ENCODE peak calls at places on chromosome 22, in four cellular contexts. One of them, this sample, is unnamed.

GRCh38 chr22:39576027-39576426 is 5.5 kb downstream of the CACNA1I start:
- DNase-seq in GM23338: no peak
- DNase-seq in adrenal gland: no peak
- DNase-seq in uterus: no peak
- DNase-seq in this sample: no peak

GRCh38 chr22:40855960-40856512 is 403 bp downstream of the ST13 start:
- DNase-seq in GM23338: peak; percentile 67
- DNase-seq in adrenal gland: peak; percentile 45
- DNase-seq in uterus: no peak
- DNase-seq in this sample: no peak

GRCh38 chr22:43988960-43989359 is 33.7 kb downstream of the SAMM50 start:
- DNase-seq in GM23338: no peak
- DNase-seq in adrenal gland: no peak
- DNase-seq in uterus: no peak
- DNase-seq in this sample: no peak

GRCh38 chr22:20464096-20464614 is 26.5 kb upstream of the SCARF2 start:
- DNase-seq in GM23338: no peak
- DNase-seq in adrenal gland: no peak
- DNase-seq in uterus: no peak
- DNase-seq in this sample: no peak

GRCh38 chr22:22721681-22722309 is 77.4 kb downstream of the GGTLC2 start:
- DNase-seq in GM23338: no peak
- DNase-seq in adrenal gland: no peak
- DNase-seq in uterus: no peak
- DNase-seq in this sample: no peak

GRCh38 chr22:22887621-22888503 is at the start of gene IGLL5:
- DNase-seq in GM23338: no peak
- DNase-seq in adrenal gland: no peak
- DNase-seq in uterus: no peak
- DNase-seq in this sample: no peak

GRCh38 chr22:24566899-24567511 is 11.2 kb downstream of the SNRPD3 start:
- DNase-seq in GM23338: no peak
- DNase-seq in adrenal gland: no peak
- DNase-seq in uterus: no peak
- DNase-seq in this sample: no peak

GRCh38 chr22:31344369-31345330 is 1.5 kb downstream of the PATZ1 start:
- DNase-seq in GM23338: peak; percentile 25
- DNase-seq in adrenal gland: peak; percentile 55
- DNase-seq in uterus: peak; percentile 50
- DNase-seq in this sample: no peak

GRCh38 chr22:31449521-31449920 is 40.1 kb downstream of the EIF4ENIF1 start:
- DNase-seq in GM23338: no peak
- DNase-seq in adrenal gland: no peak
- DNase-seq in uterus: no peak
- DNase-seq in this sample: no peak

GRCh38 chr22:22463855-22464540 is 44.5 kb downstream of the ZNF280B start:
- DNase-seq in GM23338: peak; percentile 90
- DNase-seq in adrenal gland: peak; percentile 76
- DNase-seq in uterus: no peak
- DNase-seq in this sample: no peak

GRCh38 chr22:46620588-46621242 is 529 bp downstream of the GRAMD4 start:
- DNase-seq in GM23338: peak; percentile 0
- DNase-seq in adrenal gland: no peak
- DNase-seq in uterus: no peak
- DNase-seq in this sample: no peak

GRCh38 chr22:48960576-48960975 is 867.1 kb downstream of the BRD1 start:
- DNase-seq in GM23338: no peak
- DNase-seq in adrenal gland: peak; percentile 11
- DNase-seq in uterus: peak; percentile 5
- DNase-seq in this sample: no peak

GRCh38 chr22:35301370-35301874 is 1.7 kb downstream of the TOM1 start:
- DNase-seq in GM23338: peak; percentile 31
- DNase-seq in adrenal gland: peak; percentile 83
- DNase-seq in uterus: peak; percentile 61
- DNase-seq in this sample: no peak

GRCh38 chr22:22161924-22162851 is 82.4 kb upstream of the VPREB1 start:
- DNase-seq in GM23338: no peak
- DNase-seq in adrenal gland: no peak
- DNase-seq in uterus: no peak
- DNase-seq in this sample: no peak

GRCh38 chr22:50002791-50003190 is 9.8 kb downstream of the IL17REL start:
- DNase-seq in GM23338: no peak
- DNase-seq in adrenal gland: no peak
- DNase-seq in uterus: no peak
- DNase-seq in this sample: no peak

GRCh38 chr22:30932661-30933060 is 35.9 kb downstream of the MORC2 start:
- DNase-seq in GM23338: no peak
- DNase-seq in adrenal gland: no peak
- DNase-seq in uterus: no peak
- DNase-seq in this sample: no peak

GRCh38 chr22:21726650-21727049 is 8.9 kb downstream of the YPEL1 start:
- DNase-seq in GM23338: peak; percentile 87
- DNase-seq in adrenal gland: no peak
- DNase-seq in uterus: no peak
- DNase-seq in this sample: no peak

GRCh38 chr22:43535741-43536140 is 123.9 kb downstream of the MPPED1 start:
- DNase-seq in GM23338: no peak
- DNase-seq in adrenal gland: no peak
- DNase-seq in uterus: no peak
- DNase-seq in this sample: no peak

GRCh38 chr22:25366408-25366807 is 147.0 kb downstream of the CRYBB2 start:
- DNase-seq in GM23338: peak; percentile 43
- DNase-seq in adrenal gland: no peak
- DNase-seq in uterus: no peak
- DNase-seq in this sample: no peak

GRCh38 chr22:41862530-41863266 is 29.8 kb downstream of the SREBF2 start:
- DNase-seq in GM23338: no peak
- DNase-seq in adrenal gland: no peak
- DNase-seq in uterus: no peak
- DNase-seq in this sample: no peak

GRCh38 chr22:31436132-31436531 is 36.7 kb downstream of the DRG1 start:
- DNase-seq in GM23338: no peak
- DNase-seq in adrenal gland: no peak
- DNase-seq in uterus: no peak
- DNase-seq in this sample: no peak

GRCh38 chr22:48070760-48071159 is 1308.3 kb downstream of the TBC1D22A start:
- DNase-seq in GM23338: peak; percentile 22
- DNase-seq in adrenal gland: no peak
- DNase-seq in uterus: no peak
- DNase-seq in this sample: no peak

GRCh38 chr22:43476341-43476740 is 64.5 kb downstream of the MPPED1 start:
- DNase-seq in GM23338: peak; percentile 49
- DNase-seq in adrenal gland: no peak
- DNase-seq in uterus: no peak
- DNase-seq in this sample: no peak

GRCh38 chr22:38865201-38866023 is 6.6 kb downstream of the CBX6 start:
- DNase-seq in GM23338: no peak
- DNase-seq in adrenal gland: no peak
- DNase-seq in uterus: peak; percentile 20
- DNase-seq in this sample: no peak

GRCh38 chr22:17598318-17598717 is 30.2 kb downstream of the ATP6V1E1 start:
- DNase-seq in GM23338: no peak
- DNase-seq in adrenal gland: no peak
- DNase-seq in uterus: no peak
- DNase-seq in this sample: no peak

GRCh38 chr22:42294034-42294985 is 23.9 kb upstream of the TCF20 start:
- DNase-seq in GM23338: peak; percentile 92
- DNase-seq in adrenal gland: no peak
- DNase-seq in uterus: no peak
- DNase-seq in this sample: no peak

GRCh38 chr22:22936190-22936914 is 48.7 kb downstream of the IGLL5 start:
- DNase-seq in GM23338: no peak
- DNase-seq in adrenal gland: no peak
- DNase-seq in uterus: no peak
- DNase-seq in this sample: no peak

GRCh38 chr22:43142881-43143562 is at the start of gene MCAT:
- DNase-seq in GM23338: peak; percentile 84
- DNase-seq in adrenal gland: peak; percentile 88
- DNase-seq in uterus: peak; percentile 81
- DNase-seq in this sample: peak; percentile 40

GRCh38 chr22:27656970-27657369 is 144.6 kb downstream of the MN1 start:
- DNase-seq in GM23338: no peak
- DNase-seq in adrenal gland: no peak
- DNase-seq in uterus: no peak
- DNase-seq in this sample: no peak

GRCh38 chr22:23248583-23248982 is 68.3 kb downstream of the BCR start:
- DNase-seq in GM23338: peak; percentile 72
- DNase-seq in adrenal gland: no peak
- DNase-seq in uterus: no peak
- DNase-seq in this sample: no peak

GRCh38 chr22:44646141-44646540 is 55.9 kb upstream of the PRR5 start:
- DNase-seq in GM23338: no peak
- DNase-seq in adrenal gland: no peak
- DNase-seq in uterus: no peak
- DNase-seq in this sample: no peak

GRCh38 chr22:44668190-44668885 is 33.7 kb upstream of the PRR5 start:
- DNase-seq in GM23338: peak; percentile 82
- DNase-seq in adrenal gland: no peak
- DNase-seq in uterus: no peak
- DNase-seq in this sample: no peak

GRCh38 chr22:23305922-23306374 is 125.6 kb downstream of the BCR start:
- DNase-seq in GM23338: no peak
- DNase-seq in adrenal gland: peak; percentile 83
- DNase-seq in uterus: peak; percentile 54
- DNase-seq in this sample: peak; percentile 43

GRCh38 chr22:37504964-37505363 is 14.3 kb downstream of the CARD10 start:
- DNase-seq in GM23338: no peak
- DNase-seq in adrenal gland: no peak
- DNase-seq in uterus: no peak
- DNase-seq in this sample: no peak

GRCh38 chr22:37503850-37504249 is 15.4 kb downstream of the CARD10 start:
- DNase-seq in GM23338: no peak
- DNase-seq in adrenal gland: peak; percentile 93
- DNase-seq in uterus: no peak
- DNase-seq in this sample: no peak

GRCh38 chr22:37502342-37503182 is 16.4 kb upstream of the MFNG start:
- DNase-seq in GM23338: no peak
- DNase-seq in adrenal gland: peak; percentile 76
- DNase-seq in uterus: no peak
- DNase-seq in this sample: no peak

GRCh38 chr22:37501610-37502341 is 15.6 kb upstream of the MFNG start:
- DNase-seq in GM23338: no peak
- DNase-seq in adrenal gland: peak; percentile 92
- DNase-seq in uterus: no peak
- DNase-seq in this sample: peak; percentile 21

DNA sequence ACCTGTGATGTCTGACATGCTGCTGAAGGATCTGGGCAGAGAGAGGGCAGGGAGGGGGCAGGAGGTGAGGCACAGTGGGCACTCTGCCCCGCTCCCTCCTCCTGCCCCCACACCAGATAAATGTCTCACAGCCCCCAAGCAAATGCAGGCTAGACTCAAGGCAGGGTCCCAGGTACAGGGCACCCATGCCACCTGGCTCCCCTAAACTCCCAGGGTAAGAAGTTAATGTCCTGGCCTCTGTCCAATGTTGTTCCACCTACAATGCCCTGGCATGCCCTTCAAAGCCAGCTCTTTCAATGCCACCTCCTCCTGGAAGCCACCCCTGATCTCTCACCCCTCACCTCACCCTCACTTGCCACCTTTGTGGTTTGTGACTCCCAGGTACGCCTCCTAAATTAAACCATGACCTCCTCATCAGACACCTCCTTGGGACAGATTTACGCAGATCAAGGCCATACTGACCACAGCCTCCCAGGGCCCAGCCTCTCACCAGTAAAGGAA is 16.0 kb downstream of the CARD10 start:
- DNase-seq in GM23338: no peak
- DNase-seq in adrenal gland: no peak
- DNase-seq in uterus: no peak
- DNase-seq in this sample: no peak
- H3K27ac ChIP-seq in GM23338: no peak overlapping the region
- H3K27ac ChIP-seq in adrenal gland: peak overlapping the region; percentile 80
- H3K27ac ChIP-seq in uterus: peak overlapping the region; percentile 40
- H3K27ac ChIP-seq in this sample: no peak overlapping the region

DNA sequence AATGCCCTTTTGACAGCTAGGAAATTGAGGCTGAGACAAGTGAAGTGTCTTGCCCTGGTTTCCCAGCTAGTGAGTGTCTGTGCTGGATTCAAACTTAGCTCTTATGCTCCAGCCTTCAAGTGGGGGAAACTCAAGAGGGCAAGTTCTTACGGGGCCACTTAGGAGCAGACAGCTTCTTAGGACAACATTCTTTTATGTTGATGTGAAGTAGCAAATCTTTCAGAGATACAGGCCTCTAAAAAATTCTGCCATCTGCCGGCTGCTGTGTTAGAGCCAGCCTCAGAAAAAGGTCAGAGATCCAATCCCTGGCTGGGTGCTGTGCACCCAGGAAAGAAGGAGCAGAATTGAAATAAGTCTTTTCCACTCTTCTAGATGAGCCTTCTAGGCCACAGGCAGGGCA is 26.6 kb downstream of the TIMP3 start:
- DNase-seq in GM23338: no peak
- DNase-seq in adrenal gland: no peak
- DNase-seq in uterus: no peak
- DNase-seq in this sample: no peak
- TF ChIP-seq CTCF in GM23338: no peak
- TF ChIP-seq CTCF in adrenal gland: no peak
- TF ChIP-seq CTCF in uterus: peak; percentile 38
- TF ChIP-seq CTCF in this sample: no peak

GRCh38 chr22:29308791-29309262 is 2.4 kb downstream of the GAS2L1 start:
- DNase-seq in GM23338: peak; percentile 42
- DNase-seq in adrenal gland: peak; percentile 56
- DNase-seq in uterus: no peak
- DNase-seq in this sample: no peak
- H3K27ac ChIP-seq in GM23338: no peak overlapping the region
- H3K27ac ChIP-seq in adrenal gland: peak overlapping the region; percentile 76
- H3K27ac ChIP-seq in uterus: peak overlapping the region; percentile 80
- H3K27ac ChIP-seq in this sample: peak overlapping the region; percentile 70

GRCh38 chr22:19043111-19044085 is 78.8 kb downstream of the DGCR2 start:
- DNase-seq in GM23338: no peak
- DNase-seq in adrenal gland: no peak
- DNase-seq in uterus: no peak
- DNase-seq in this sample: no peak

GRCh38 chr22:19046719-19047609 is 75.2 kb downstream of the DGCR2 start:
- DNase-seq in GM23338: no peak
- DNase-seq in adrenal gland: no peak
- DNase-seq in uterus: no peak
- DNase-seq in this sample: no peak

GRCh38 chr22:19046287-19046686 is 75.9 kb downstream of the DGCR2 start:
- DNase-seq in GM23338: no peak
- DNase-seq in adrenal gland: no peak
- DNase-seq in uterus: no peak
- DNase-seq in this sample: no peak

GRCh38 chr22:19044381-19044780 is 77.8 kb downstream of the DGCR2 start:
- DNase-seq in GM23338: no peak
- DNase-seq in adrenal gland: no peak
- DNase-seq in uterus: no peak
- DNase-seq in this sample: no peak

DNA sequence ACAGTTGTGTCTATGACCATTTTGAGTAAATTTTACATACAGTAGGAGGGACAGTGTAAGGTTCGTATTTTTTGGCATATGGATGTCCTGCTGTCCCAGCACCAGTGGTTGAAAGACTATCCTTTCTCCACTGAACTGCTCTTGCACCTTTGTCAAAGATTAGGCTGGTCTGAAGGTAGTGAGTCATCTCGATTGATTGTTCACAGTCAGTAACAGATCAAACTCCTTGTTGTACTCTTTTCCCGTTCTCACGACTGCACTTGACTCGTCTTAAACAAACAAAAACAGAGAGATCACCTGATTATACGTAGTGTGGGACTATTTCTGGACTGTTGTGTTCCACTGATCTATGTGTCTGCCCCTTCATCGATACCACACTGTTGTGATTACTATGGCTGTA is 77.1 kb downstream of the DGCR2 start:
- DNase-seq in GM23338: no peak
- DNase-seq in adrenal gland: no peak
- DNase-seq in uterus: no peak
- DNase-seq in this sample: no peak
- TF ChIP-seq CTCF in GM23338: no peak
- TF ChIP-seq CTCF in adrenal gland: no peak
- TF ChIP-seq CTCF in uterus: no peak
- TF ChIP-seq CTCF in this sample: no peak